ENCODE peak calls at places on chromosome 6, in nine cellular contexts. U, P, O, Q, G, D, R, M and F are unnamed samples.
A peak's percentile ranks its signal among the peaks of the same experiment; 100 is the strongest.

GRCh38 chr6:15405111-15405510 is 159.2 kb downstream of the JARID2 start:
- DNase-seq in U (no peak), P (no peak), O (no peak), Q (no peak), G (no peak), D (no peak), R (no peak), M (no peak), F (no peak)

GRCh38 chr6:33160728-33161323 is 31.4 kb downstream of the COL11A2 start:
- DNase-seq in U (no peak), P (peak; percentile 85), O (peak; percentile 9), Q (peak; percentile 40), G (peak; percentile 78), D (no peak), R (peak; percentile 89), M (no peak), F (peak; percentile 55)

GRCh38 chr6:36633915-36634314 is 39.8 kb downstream of the SRSF3 start:
- DNase-seq in U (no peak), P (peak; percentile 95), O (peak; percentile 72), Q (peak; percentile 73), G (peak; percentile 80), D (peak; percentile 85), R (peak; percentile 90), M (no peak), F (peak; percentile 81)

GRCh38 chr6:87698618-87699017 is 3.4 kb downstream of the AKIRIN2 start:
- DNase-seq in U (no peak), P (no peak), O (peak; percentile 41), Q (no peak), G (no peak), D (no peak), R (peak; percentile 37), M (no peak), F (no peak)

GRCh38 chr6:3252369-3252768 is 6.4 kb upstream of the PSMG4 start:
- DNase-seq in U (no peak), P (no peak), O (no peak), Q (no peak), G (no peak), D (no peak), R (no peak), M (no peak), F (no peak)

GRCh38 chr6:151948007-151948745 is 140.7 kb downstream of the ESR1 start:
- DNase-seq in U (no peak), P (no peak), O (no peak), Q (no peak), G (no peak), D (no peak), R (no peak), M (no peak), F (no peak)

GRCh38 chr6:158408552-158409130 is 96.4 kb downstream of the TULP4 start:
- DNase-seq in U (no peak), P (peak; percentile 63), O (peak; percentile 53), Q (peak; percentile 61), G (no peak), D (no peak), R (peak; percentile 87), M (peak; percentile 79), F (peak; percentile 28)

GRCh38 chr6:5203571-5203970 is 57.2 kb downstream of the LYRM4 start:
- DNase-seq in U (no peak), P (no peak), O (no peak), Q (no peak), G (no peak), D (no peak), R (no peak), M (no peak), F (no peak)

GRCh38 chr6:31058128-31058894 is 48.0 kb downstream of the MUC22 start:
- DNase-seq in U (no peak), P (peak; percentile 87), O (peak; percentile 92), Q (no peak), G (no peak), D (no peak), R (peak; percentile 93), M (no peak), F (no peak)

GRCh38 chr6:68233623-68234022 is 401.5 kb upstream of the ADGRB3 start:
- DNase-seq in U (no peak), P (no peak), O (peak; percentile 62), Q (no peak), G (no peak), D (no peak), R (peak; percentile 40), M (no peak), F (no peak)

GRCh38 chr6:15132854-15133670 is 112.8 kb upstream of the JARID2 start:
- DNase-seq in U (no peak), P (peak; percentile 5), O (peak; percentile 94), Q (no peak), G (no peak), D (no peak), R (peak; percentile 78), M (no peak), F (no peak)

GRCh38 chr6:108544586-108544985 is 16.1 kb upstream of the FOXO3 start:
- DNase-seq in U (no peak), P (no peak), O (no peak), Q (no peak), G (no peak), D (no peak), R (no peak), M (no peak), F (no peak)

GRCh38 chr6:26175033-26175427 is 87.8 kb downstream of the HFE start:
- DNase-seq in U (no peak), P (no peak), O (no peak), Q (no peak), G (no peak), D (no peak), R (no peak), M (no peak), F (no peak)

GRCh38 chr6:26172496-26172958 is 85.3 kb downstream of the HFE start:
- DNase-seq in U (no peak), P (no peak), O (peak; percentile 77), Q (no peak), G (peak; percentile 49), D (no peak), R (peak; percentile 52), M (no peak), F (peak; percentile 58)

GRCh38 chr6:26173836-26174144 is 86.6 kb downstream of the HFE start:
- DNase-seq in U (no peak), P (no peak), O (no peak), Q (no peak), G (no peak), D (no peak), R (no peak), M (no peak), F (no peak)

GRCh38 chr6:26170951-26171841 is 84.0 kb downstream of the HFE start:
- DNase-seq in U (no peak), P (no peak), O (no peak), Q (no peak), G (no peak), D (no peak), R (no peak), M (no peak), F (no peak)

DNA sequence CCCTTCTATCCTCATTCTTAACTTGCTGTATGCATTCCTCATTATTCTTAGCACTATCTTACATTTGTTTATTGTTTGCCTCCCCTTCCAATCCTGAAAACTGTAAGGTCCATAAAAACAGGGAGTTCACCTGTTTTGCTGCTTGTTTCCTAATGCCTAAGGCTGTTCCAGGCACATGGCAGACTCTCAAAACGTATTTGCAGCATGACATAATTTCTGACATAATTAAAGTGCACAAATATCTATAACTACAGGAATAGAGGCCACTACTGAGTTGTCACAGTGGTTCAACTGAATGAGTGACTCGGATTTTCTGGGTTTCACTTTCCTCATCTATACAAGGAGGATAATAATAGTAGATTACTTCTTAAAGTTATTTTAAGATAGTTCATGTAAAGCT is 83.0 kb downstream of the HFE start:
- DNase-seq in U (no peak), P (no peak), O (no peak), Q (no peak), G (no peak), D (no peak), R (no peak), M (no peak), F (no peak)
- H3K4me3 ChIP-seq in U (peak overlapping the region; percentile 36), P (no peak overlapping the region), O (no peak overlapping the region), Q (no peak overlapping the region), G (no peak overlapping the region), D (no peak overlapping the region), R (no peak overlapping the region), M (no peak overlapping the region), F (no peak overlapping the region)

GRCh38 chr6:90295854-90296345 is 743 bp downstream of the BACH2 start:
- DNase-seq in U (no peak), P (peak; percentile 44), O (peak; percentile 68), Q (peak; percentile 64), G (peak; percentile 67), D (peak; percentile 80), R (peak; percentile 70), M (peak; percentile 88), F (peak; percentile 80)

GRCh38 chr6:90294989-90295853 is 1.4 kb downstream of the BACH2 start:
- DNase-seq in U (no peak), P (no peak), O (peak; percentile 52), Q (peak; percentile 48), G (peak; percentile 32), D (peak; percentile 67), R (peak; percentile 53), M (peak; percentile 81), F (peak; percentile 31)

GRCh38 chr6:90293319-90293937 is 3.2 kb downstream of the BACH2 start:
- DNase-seq in U (no peak), P (no peak), O (no peak), Q (no peak), G (no peak), D (no peak), R (no peak), M (no peak), F (no peak)

GRCh38 chr6:90294614-90294988 is 2.0 kb downstream of the BACH2 start:
- DNase-seq in U (no peak), P (no peak), O (peak; percentile 16), Q (no peak), G (no peak), D (no peak), R (peak; percentile 25), M (no peak), F (no peak)

DNA sequence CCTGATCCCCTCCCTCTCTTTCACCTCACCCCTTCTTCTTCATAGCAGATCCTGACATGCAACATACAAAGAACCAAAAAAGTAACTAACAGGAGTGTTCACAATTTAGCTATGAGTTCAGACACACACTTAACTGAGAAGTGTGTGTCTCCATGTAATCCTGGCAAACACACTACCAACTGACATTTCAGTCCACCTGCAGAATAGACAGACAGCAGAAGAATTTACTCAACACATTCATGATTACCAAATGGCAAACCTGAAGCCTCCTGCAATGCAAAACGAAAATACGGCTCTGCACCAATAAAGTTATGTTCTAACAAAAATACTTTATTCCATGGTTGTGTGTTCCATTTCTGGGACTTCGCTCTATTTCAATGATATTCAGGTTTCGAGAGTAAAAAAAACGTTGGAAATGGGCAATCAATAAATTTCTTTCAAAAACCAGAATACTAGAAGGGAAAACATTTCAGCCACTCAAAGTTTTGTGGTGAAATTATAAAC is 2.6 kb downstream of the BACH2 start:
- DNase-seq in U (no peak), P (no peak), O (no peak), Q (no peak), G (no peak), D (no peak), R (no peak), M (no peak), F (no peak)
- H3K4me3 ChIP-seq in U (no peak overlapping the region), P (peak overlapping the region; percentile 64), O (no peak overlapping the region), Q (no peak overlapping the region), G (no peak overlapping the region), D (no peak overlapping the region), R (no peak overlapping the region), M (peak overlapping the region; percentile 85), F (no peak overlapping the region)

GRCh38 chr6:128112494-128112893 is 211.6 kb upstream of the THEMIS start:
- DNase-seq in U (no peak), P (no peak), O (peak; percentile 59), Q (no peak), G (no peak), D (no peak), R (peak; percentile 14), M (no peak), F (no peak)
- H3K4me3 ChIP-seq in U (no peak overlapping the region), P (no peak overlapping the region), O (no peak overlapping the region), Q (peak overlapping the region; percentile 30), G (no peak overlapping the region), D (peak overlapping the region; percentile 23), R (no peak overlapping the region), M (peak overlapping the region; percentile 58), F (no peak overlapping the region)

GRCh38 chr6:142940487-142940886 is 4.5 kb downstream of the HIVEP2 start:
- DNase-seq in U (no peak), P (no peak), O (peak; percentile 83), Q (no peak), G (no peak), D (no peak), R (peak; percentile 45), M (no peak), F (no peak)
- H3K4me3 ChIP-seq in U (peak overlapping the region; percentile 18), P (no peak overlapping the region), O (no peak overlapping the region), Q (no peak overlapping the region), G (no peak overlapping the region), D (no peak overlapping the region), R (no peak overlapping the region), M (no peak overlapping the region), F (no peak overlapping the region)